ENCODE peak calls at places on chromosomes 1 and 21, in nine cellular contexts. U is ovary; F is AG10803; Q is RPMI8226; N is heart left ventricle; Z is stimulated activated CD4-positive, alpha-beta T cell treated with anti-CD3 and anti-CD28 coated beads, Interleukin-15, amount 100 ng/mL, for 1 hour; L is MV-4-11; Y is T-helper 17 cell; K is GM19239. I is an unnamed sample.

GRCh38 chr1:209485759-209486158 is 97.8 kb upstream of the CAMK1G start:
- DNase-seq in U (no peak), F (no peak), Q (no peak), N (no peak), Z (no peak), L (no peak), Y (no peak), K (no peak), I (no peak)

GRCh38 chr1:201327687-201328240 is 44.5 kb downstream of the PKP1 start:
- DNase-seq in U (no peak), F (no peak), Q (no peak), N (no peak), Z (no peak), L (no peak), Y (no peak), K (no peak), I (no peak)

GRCh38 chr1:33314371-33314893 is 6.5 kb downstream of the A3GALT2 start:
- DNase-seq in U (no peak), F (no peak), Q (peak), N (no peak), Z (no peak), L (no peak), Y (no peak), K (no peak), I (no peak)

GRCh38 chr21:33402011-33402979 is 918 bp upstream of the IFNGR2 start:
- DNase-seq in U (peak), F (peak), Q (peak), N (peak), Z (no peak), L (peak), Y (no peak), K (no peak), I (no peak)

GRCh38 chr1:210597555-210598134 is 268.9 kb downstream of the HHAT start:
- DNase-seq in U (no peak), F (peak), Q (no peak), N (no peak), Z (no peak), L (peak), Y (no peak), K (no peak), I (no peak)

GRCh38 chr21:16741228-16741665 is 771.6 kb upstream of the CXADR start:
- DNase-seq in U (peak), F (no peak), Q (no peak), N (no peak), Z (no peak), L (no peak), Y (no peak), K (no peak), I (no peak)

GRCh38 chr21:26096972-26097371 is 73.6 kb downstream of the APP start:
- DNase-seq in U (no peak), F (no peak), Q (no peak), N (no peak), Z (no peak), L (no peak), Y (no peak), K (no peak), I (no peak)

GRCh38 chr1:220884109-220884980 is 5.1 kb downstream of the HLX start:
- DNase-seq in U (no peak), F (no peak), Q (no peak), N (no peak), Z (no peak), L (no peak), Y (no peak), K (no peak), I (no peak)

GRCh38 chr1:162538815-162539431 is 22.6 kb upstream of the UAP1 start:
- DNase-seq in U (no peak), F (peak), Q (no peak), N (no peak), Z (no peak), L (peak), Y (no peak), K (no peak), I (no peak)

GRCh38 chr21:38747796-38748195 is 57.9 kb upstream of the ETS2 start:
- DNase-seq in U (no peak), F (no peak), Q (no peak), N (no peak), Z (no peak), L (no peak), Y (no peak), K (no peak), I (no peak)

GRCh38 chr1:50300303-50300702 is 122.9 kb downstream of the DMRTA2 start:
- DNase-seq in U (no peak), F (no peak), Q (no peak), N (no peak), Z (no peak), L (no peak), Y (no peak), K (no peak), I (no peak)

GRCh38 chr1:228343211-228343661 is 63.4 kb downstream of the TRIM11 start:
- DNase-seq in U (peak), F (no peak), Q (no peak), N (no peak), Z (no peak), L (no peak), Y (no peak), K (no peak), I (no peak)